ENCODE peak calls at places on chromosomes 6 and 20, in seven cellular contexts. T is fibroblast of lung; K is transverse colon; D is heart right ventricle; S is CD8-positive, alpha-beta T cell; N is upper lobe of right lung; F is ovary. I is an unnamed sample.

GRCh38 chr6:7978736-7979135 is 68.1 kb upstream of the TXNDC5 start:
- DNase-seq in T (no peak), K (no peak), D (no peak), S (no peak), N (no peak), F (no peak), I (no peak)

GRCh38 chr6:41730531-41731436 is 4.6 kb downstream of the TFEB start:
- DNase-seq in T (no peak), K (no peak), D (no peak), S (no peak), N (peak; percentile 32), F (no peak), I (no peak)

GRCh38 chr20:33444797-33445560 is 1.4 kb upstream of the SNTA1 start:
- DNase-seq in T (peak; percentile 29), K (peak; percentile 23), D (no peak), S (peak; percentile 50), N (no peak), F (no peak), I (no peak)

GRCh38 chr6:141117869-141118268 is 1014.9 kb upstream of the GJE1 start:
- DNase-seq in T (peak; percentile 57), K (no peak), D (no peak), S (no peak), N (no peak), F (no peak), I (no peak)

GRCh38 chr6:56842602-56843475 is 112.1 kb upstream of the BEND6 start:
- DNase-seq in T (peak; percentile 61), K (peak; percentile 37), D (peak; percentile 31), S (no peak), N (peak; percentile 77), F (no peak), I (no peak)

GRCh38 chr6:54718541-54719023 is 128.0 kb upstream of the FAM83B start:
- DNase-seq in T (no peak), K (peak; percentile 47), D (no peak), S (no peak), N (no peak), F (no peak), I (no peak)

GRCh38 chr6:106451419-106451818 is 90.9 kb downstream of the CRYBG1 start:
- DNase-seq in T (no peak), K (no peak), D (no peak), S (no peak), N (no peak), F (no peak), I (no peak)

GRCh38 chr20:9689041-9689440 is 149.8 kb downstream of the PAK5 start:
- DNase-seq in T (no peak), K (no peak), D (no peak), S (no peak), N (no peak), F (no peak), I (no peak)

GRCh38 chr6:52725530-52726192 is 37.6 kb downstream of the GSTA2 start:
- DNase-seq in T (no peak), K (peak; percentile 26), D (no peak), S (no peak), N (no peak), F (no peak), I (no peak)

GRCh38 chr6:146859795-146860495 is 261.2 kb downstream of the ADGB start:
- DNase-seq in T (peak; percentile 21), K (no peak), D (no peak), S (no peak), N (no peak), F (no peak), I (no peak)

GRCh38 chr6:132736239-132736638 is 21.5 kb downstream of the VNN2 start:
- DNase-seq in T (peak; percentile 21), K (no peak), D (no peak), S (no peak), N (no peak), F (no peak), I (no peak)

GRCh38 chr6:72746276-72746675 is 124.4 kb downstream of the KCNQ5 start:
- DNase-seq in T (peak; percentile 12), K (no peak), D (no peak), S (no peak), N (no peak), F (no peak), I (no peak)

GRCh38 chr6:168827484-168827883 is 386.5 kb downstream of the SMOC2 start:
- DNase-seq in T (no peak), K (no peak), D (no peak), S (no peak), N (no peak), F (no peak), I (no peak)

GRCh38 chr6:168823397-168824020 is 382.5 kb downstream of the SMOC2 start:
- DNase-seq in T (no peak), K (no peak), D (no peak), S (no peak), N (no peak), F (peak; percentile 80), I (no peak)

GRCh38 chr6:168828035-168828434 is 387.1 kb downstream of the SMOC2 start:
- DNase-seq in T (no peak), K (no peak), D (no peak), S (no peak), N (no peak), F (no peak), I (no peak)

GRCh38 chr6:168826078-168826390 is 385.1 kb downstream of the SMOC2 start:
- DNase-seq in T (no peak), K (no peak), D (no peak), S (no peak), N (no peak), F (no peak), I (no peak)

DNA sequence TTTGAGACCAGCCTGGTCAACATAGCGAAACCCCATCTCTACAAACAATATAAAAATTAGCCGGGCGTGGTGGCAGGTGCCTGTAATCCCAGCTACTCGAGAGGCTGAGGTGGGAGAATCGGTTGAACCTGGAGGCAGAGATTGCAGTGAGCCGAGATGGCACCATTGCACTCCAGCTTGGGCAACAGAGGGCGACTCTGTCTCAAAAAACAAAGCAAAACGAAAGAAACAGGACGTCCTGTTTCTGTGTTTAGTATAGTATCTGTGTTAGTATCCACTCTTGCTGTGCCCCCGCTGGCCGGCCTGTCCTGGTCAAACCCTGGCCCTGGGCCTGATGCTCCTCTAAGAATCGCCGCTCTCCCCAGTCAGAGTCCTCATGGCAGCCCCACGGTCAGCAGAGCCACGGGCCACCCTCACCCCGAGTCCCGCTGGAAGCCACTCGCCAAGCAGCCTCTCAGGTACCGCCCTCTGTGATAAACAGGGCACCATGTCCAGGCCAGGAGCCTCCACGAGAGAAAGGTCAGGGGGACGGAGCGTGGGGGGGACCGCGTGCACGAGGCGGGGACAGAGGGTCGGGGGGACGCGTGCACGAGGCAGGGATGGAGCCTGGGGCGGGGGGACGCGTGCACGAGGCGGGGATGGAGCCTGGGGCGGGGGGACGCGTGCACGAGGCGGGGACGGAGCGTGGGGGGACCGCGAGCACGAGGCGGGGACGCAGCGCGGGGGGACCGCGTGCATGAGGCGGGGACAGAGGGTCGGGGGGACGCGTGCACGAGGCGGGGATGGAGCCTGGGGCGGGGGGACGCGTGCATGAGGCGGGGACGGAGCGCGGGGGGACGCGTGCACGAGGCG is 384.5 kb downstream of the SMOC2 start:
- DNase-seq in T (no peak), K (no peak), D (no peak), S (no peak), N (no peak), F (no peak), I (no peak)
- H3K9me3 ChIP-seq in T (no peaks in the 10 kb centered on the region), K (no peaks in the 10 kb centered on the region), D (no peaks in the 10 kb centered on the region), S (no peaks in the 10 kb centered on the region), N (no peaks in the 10 kb centered on the region), F (no peaks in the 10 kb centered on the region), I (no peaks in the 10 kb centered on the region)

DNA sequence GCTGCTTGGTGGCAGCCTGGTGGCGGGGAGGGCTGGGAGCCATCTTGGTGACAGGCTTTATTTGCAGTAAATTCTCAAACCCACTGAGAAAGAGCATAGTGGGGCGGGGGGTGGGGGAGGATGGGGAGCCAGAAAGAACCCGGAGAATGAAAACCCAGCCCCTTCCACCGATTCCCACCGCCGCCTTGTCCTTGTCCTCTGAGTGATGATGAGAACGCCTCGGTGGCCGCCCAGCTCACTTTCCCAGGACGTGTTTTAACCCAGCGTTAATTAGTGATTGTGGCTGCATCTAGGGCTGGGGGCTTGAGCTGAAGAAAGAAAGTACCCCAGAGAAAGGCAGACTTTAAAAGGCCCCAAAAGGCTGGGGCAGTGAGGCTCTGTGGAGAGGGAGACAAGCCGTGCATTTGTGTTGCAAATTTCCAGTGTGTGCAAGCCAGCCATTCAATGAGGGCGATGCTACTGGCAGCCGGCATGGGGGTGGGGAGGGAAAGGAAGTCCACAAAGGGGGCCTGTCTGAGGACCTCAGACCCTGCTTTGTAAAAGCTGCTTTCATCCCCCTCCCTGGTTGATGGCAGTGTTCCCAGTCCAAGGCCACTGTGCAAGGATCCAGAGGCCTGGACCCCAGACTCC is 6.2 kb upstream of the GHRH start:
- DNase-seq in T (no peak), K (no peak), D (no peak), S (no peak), N (no peak), F (no peak), I (no peak)
- H3K27ac ChIP-seq in T (no peak overlapping the region), K (no peak overlapping the region), D (no peak overlapping the region), S (no peak overlapping the region), N (no peak overlapping the region), F (no peak overlapping the region), I (no peak overlapping the region)

DNA sequence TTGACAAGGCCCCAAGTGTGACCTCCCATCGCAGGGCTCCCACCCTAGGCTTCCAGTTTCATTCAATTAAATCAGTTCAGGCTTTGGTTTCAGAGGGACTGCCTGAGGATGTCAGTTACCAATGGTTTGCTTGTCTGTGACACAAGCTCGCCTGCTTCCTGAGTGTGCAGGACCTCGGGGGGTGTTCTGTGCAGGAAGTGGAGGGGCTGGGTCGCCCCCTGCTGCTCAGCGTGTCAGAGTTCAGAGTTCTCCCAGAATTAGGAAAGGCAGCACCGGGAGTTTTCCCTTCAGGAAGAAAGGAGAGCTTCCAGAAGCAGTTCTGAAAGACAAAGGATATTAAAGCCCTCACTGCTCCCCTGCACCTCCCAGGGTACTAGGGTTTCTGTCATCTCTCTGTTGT is 50.8 kb upstream of the TGM3 start:
- DNase-seq in T (no peak), K (no peak), D (no peak), S (no peak), N (no peak), F (no peak), I (no peak)
- TF ChIP-seq CTCF in T (no peak), K (no peak), D (no peak), S (no peak), N (no peak), F (no peak), I (no peak)

GRCh38 chr6:74510878-74511277 is 695.0 kb downstream of the COL12A1 start:
- DNase-seq in T (peak; percentile 9), K (no peak), D (no peak), S (no peak), N (no peak), F (no peak), I (no peak)

GRCh38 chr6:74507649-74508048 is 698.2 kb downstream of the COL12A1 start:
- DNase-seq in T (no peak), K (no peak), D (no peak), S (no peak), N (no peak), F (no peak), I (no peak)

GRCh38 chr6:74504941-74505340 is 700.9 kb downstream of the COL12A1 start:
- DNase-seq in T (no peak), K (no peak), D (no peak), S (no peak), N (no peak), F (no peak), I (no peak)

DNA sequence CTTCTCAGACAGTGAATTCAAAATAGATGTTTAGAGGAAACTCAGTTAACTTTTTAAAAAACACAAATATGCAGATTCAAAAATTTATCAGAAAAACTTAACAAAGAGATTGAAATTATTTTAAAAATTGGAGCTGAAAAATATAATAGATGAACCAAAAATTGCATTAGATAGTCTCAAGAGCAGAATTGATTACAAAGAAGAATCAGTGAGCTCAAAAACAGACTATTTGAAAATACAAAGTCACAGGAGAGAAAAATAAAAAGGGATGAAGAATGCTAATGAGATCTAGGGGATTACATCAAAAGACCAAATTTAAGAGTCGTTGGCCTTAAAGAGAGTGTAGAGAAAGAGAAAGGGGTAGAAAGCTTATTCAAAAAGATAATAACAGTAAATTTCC is 700.5 kb downstream of the COL12A1 start:
- DNase-seq in T (peak; percentile 14), K (no peak), D (no peak), S (no peak), N (no peak), F (no peak), I (no peak)
- H3K9me3 ChIP-seq in T (no peaks in the 10 kb centered on the region), K (peaks cover 15% of the 10 kb centered on the region), D (peaks cover 64% of the 10 kb centered on the region), S (peaks cover 4% of the 10 kb centered on the region), N (peaks cover 8% of the 10 kb centered on the region), F (no peaks in the 10 kb centered on the region), I (peaks cover 22% of the 10 kb centered on the region)